ENCODE peak calls at places on chromosomes 6 and 20, in four cellular contexts. Y is CD8-positive, alpha-beta memory T cell; T is adrenal gland; E is thyroid gland. V is an unnamed sample.

GRCh38 chr6:73566954-73567591 is 46.2 kb upstream of the EEF1A1 start:
- DNase-seq in E (peak; percentile 18), Y (no peak), T (peak; percentile 80), V (peak; percentile 87)

GRCh38 chr6:85111481-85112001 is 338.3 kb upstream of the NT5E start:
- DNase-seq in E (no peak), Y (no peak), T (no peak), V (no peak)

GRCh38 chr6:37489697-37490336 is 9.9 kb downstream of the CCDC167 start:
- DNase-seq in E (no peak), T (no peak), Y (peak; percentile 47), V (no peak)

GRCh38 chr6:37757381-37757780 is 59.7 kb upstream of the MDGA1 start:
- DNase-seq in T (no peak), Y (no peak), E (no peak), V (no peak)

GRCh38 chr6:39451831-39452230 is 129.3 kb upstream of the KCNK16 start:
- DNase-seq in E (no peak), Y (no peak), T (no peak), V (no peak)

GRCh38 chr20:17721802-17722486 is 22.2 kb downstream of the BANF2 start:
- DNase-seq in T (no peak), Y (no peak), E (no peak), V (no peak)

GRCh38 chr6:53752856-53753255 is 41.9 kb upstream of the LRRC1 start:
- DNase-seq in Y (no peak), E (no peak), T (no peak), V (no peak)

GRCh38 chr6:12890171-12890790 is 173.7 kb downstream of the PHACTR1 start:
- DNase-seq in E (no peak), T (no peak), Y (no peak), V (no peak)

GRCh38 chr6:15444881-15445280 is 199.0 kb downstream of the JARID2 start:
- DNase-seq in T (no peak), E (no peak), Y (no peak), V (no peak)

GRCh38 chr20:61170521-61170920 is 81.5 kb upstream of the CDH4 start:
- DNase-seq in Y (no peak), T (no peak), E (no peak), V (no peak)

GRCh38 chr20:4949833-4950178 is 51.5 kb downstream of the SLC23A2 start:
- DNase-seq in E (peak; percentile 61), Y (no peak), T (peak; percentile 81), V (no peak)

GRCh38 chr20:33832113-33832853 is 21.1 kb downstream of the CHMP4B start:
- DNase-seq in T (no peak), Y (no peak), E (peak; percentile 80), V (no peak)

GRCh38 chr6:129055796-129056195 is 172.9 kb downstream of the LAMA2 start:
- DNase-seq in Y (no peak), T (no peak), E (no peak), V (no peak)

GRCh38 chr6:89895273-89895874 is 1.1 kb downstream of the GJA10 start:
- DNase-seq in E (no peak), T (no peak), Y (no peak), V (no peak)

GRCh38 chr20:48709744-48710143 is 118.1 kb downstream of the PREX1 start:
- DNase-seq in T (no peak), E (no peak), Y (no peak), V (no peak)

DNA sequence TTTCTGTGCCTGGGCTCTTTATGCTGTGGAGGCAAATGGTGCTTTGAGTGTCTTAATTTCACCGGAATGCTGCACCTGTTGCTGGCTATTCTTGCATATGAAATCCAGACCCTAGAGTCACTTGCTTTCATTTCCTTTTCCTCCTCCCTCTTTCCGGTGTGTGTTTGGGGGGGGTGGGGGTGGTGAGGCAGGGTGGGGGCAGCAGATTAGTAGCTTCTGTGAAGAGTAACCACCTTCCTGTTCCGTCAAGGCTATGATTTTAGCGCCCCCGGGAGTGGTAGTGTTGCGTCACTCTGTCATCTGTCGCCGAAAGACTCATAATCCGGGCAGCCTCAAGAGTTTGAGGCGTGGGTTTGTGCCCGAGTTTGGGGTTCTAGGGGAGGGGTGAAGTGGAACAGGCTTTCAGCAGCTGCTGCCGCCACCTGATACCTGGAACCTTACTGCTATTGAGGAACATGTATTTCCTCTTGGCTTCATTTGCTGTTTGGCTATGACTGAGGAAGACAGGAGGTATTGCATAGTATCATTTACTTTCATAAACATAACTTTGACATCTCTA is 49.1 kb downstream of the UTRN start:
- DNase-seq in E (no peak), T (no peak), Y (peak; percentile 84), V (no peak)
- H3K27ac ChIP-seq in E (no peak overlapping the region), T (no peak overlapping the region), Y (peak overlapping the region; percentile 72), V (no peak overlapping the region)

GRCh38 chr6:108726726-108727339 is 121.4 kb upstream of the ARMC2 start:
- DNase-seq in Y (no peak), E (no peak), T (peak; percentile 14), V (no peak)

GRCh38 chr6:108727966-108728730 is 120.1 kb upstream of the ARMC2 start:
- DNase-seq in T (no peak), Y (no peak), E (no peak), V (no peak)

GRCh38 chr6:108731229-108731565 is 117.0 kb upstream of the ARMC2 start:
- DNase-seq in T (no peak), Y (no peak), E (no peak), V (no peak)

GRCh38 chr6:108730556-108731228 is 117.5 kb upstream of the ARMC2 start:
- DNase-seq in T (no peak), Y (no peak), E (peak; percentile 9), V (no peak)

GRCh38 chr6:108728826-108729225 is 119.4 kb upstream of the ARMC2 start:
- DNase-seq in Y (no peak), T (no peak), E (no peak), V (no peak)
- H3K4me1 ChIP-seq in Y (no peaks in the 10 kb centered on the region), T (no peaks in the 10 kb centered on the region), E (no peaks in the 10 kb centered on the region), V (no peaks in the 10 kb centered on the region)

DNA sequence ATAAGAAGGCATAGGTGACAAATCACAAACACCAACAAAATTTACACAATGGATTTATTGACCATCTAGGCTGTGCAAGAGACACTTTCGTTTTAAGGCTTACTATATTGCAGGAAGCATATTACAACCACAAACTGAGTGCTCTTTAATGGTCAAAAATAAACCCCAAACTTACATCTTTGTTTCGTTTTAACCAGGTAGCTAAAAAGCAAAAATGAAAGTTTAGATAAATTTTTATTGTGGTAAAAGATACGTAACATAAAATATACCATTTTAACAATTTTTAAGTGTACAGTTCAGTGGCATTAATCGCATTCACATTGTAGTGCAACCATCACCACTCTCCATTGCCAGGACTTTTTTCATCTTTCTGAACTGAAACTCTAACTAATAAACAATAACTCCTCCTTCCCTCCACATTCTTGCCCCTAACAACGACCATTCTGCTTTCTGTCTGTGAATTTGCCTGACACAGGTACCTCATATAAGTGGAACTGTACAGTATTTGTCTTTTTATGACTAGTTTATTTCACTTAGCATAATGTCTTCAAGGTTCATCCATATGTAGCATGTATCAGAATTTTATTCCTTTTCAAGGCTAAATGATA is 32.3 kb upstream of the DUSP22 start:
- DNase-seq in E (no peak), Y (peak; percentile 21), T (no peak), V (no peak)
- H3K4me3 ChIP-seq in E (no peak overlapping the region), Y (peak overlapping the region; percentile 1), T (no peak overlapping the region), V (no peak overlapping the region)

GRCh38 chr6:41728954-41729353 is 6.5 kb downstream of the TFEB start:
- DNase-seq in Y (no peak), T (no peak), E (no peak), V (no peak)

GRCh38 chr6:41729624-41730023 is 5.8 kb downstream of the TFEB start:
- DNase-seq in T (no peak), E (no peak), Y (no peak), V (no peak)

GRCh38 chr6:41727705-41728072 is 7.7 kb downstream of the TFEB start:
- DNase-seq in E (no peak), T (no peak), Y (no peak), V (no peak)

GRCh38 chr6:41726876-41727275 is 8.5 kb downstream of the TFEB start:
- DNase-seq in E (no peak), T (no peak), Y (no peak), V (no peak)

GRCh38 chr6:41728073-41728936 is 7.1 kb downstream of the TFEB start:
- DNase-seq in Y (peak; percentile 18), E (peak; percentile 53), T (no peak), V (no peak)
- H3K27ac ChIP-seq in Y (no peak overlapping the region), E (peak overlapping the region; percentile 35), T (no peak overlapping the region), V (peak overlapping the region; percentile 79)

V was measured in right atrium auricular region.